ENCODE peak calls at places on chromosomes 11 and 22, in nine cellular contexts. C is hippocampal formation, U is colonic mucosa, T is neuronal stem cell, L is kidney glomerular epithelial cell, R is cerebellum, G is T47D, O is PC-3, P is AG09319. H is an unnamed sample.

GRCh38 chr11:74462631-74463030 is 4.7 kb downstream of the KCNE3 start:
- DNase-seq in C (peak), U (no peak), T (no peak), L (no peak), R (no peak), G (no peak), O (no peak), P (no peak), H (peak)

GRCh38 chr11:55942785-55943392 is 6.7 kb upstream of the OR5I1 start:
- DNase-seq in C (peak), U (no peak), T (peak), L (peak), R (no peak), G (peak), O (peak), P (no peak), H (peak)

GRCh38 chr22:11042116-11042515 is 4485.9 kb upstream of the OR11H1 start:
- DNase-seq in C (no peak), U (no peak), T (no peak), L (no peak), R (no peak), G (no peak), O (no peak), P (no peak), H (no peak)

GRCh38 chr11:66142370-66143263 is 72.5 kb downstream of the PACS1 start:
- DNase-seq in C (no peak), U (no peak), T (no peak), L (no peak), R (no peak), G (no peak), O (peak), P (no peak), H (no peak)

GRCh38 chr11:112541140-112541901 is 280.7 kb upstream of the PLET1 start:
- DNase-seq in C (no peak), U (no peak), T (no peak), L (no peak), R (no peak), G (no peak), O (no peak), P (no peak), H (no peak)

GRCh38 chr11:110818032-110818687 is 105.9 kb upstream of the ARHGAP20 start:
- DNase-seq in C (no peak), U (no peak), T (no peak), L (peak), R (no peak), G (no peak), O (peak), P (no peak), H (no peak)

GRCh38 chr11:32113200-32113599 is 22.3 kb downstream of the RCN1 start:
- DNase-seq in C (no peak), U (no peak), T (no peak), L (no peak), R (no peak), G (no peak), O (no peak), P (no peak), H (no peak)

GRCh38 chr11:128323381-128323780 is 264.0 kb downstream of the ETS1 start:
- DNase-seq in C (no peak), U (no peak), T (no peak), L (no peak), R (no peak), G (no peak), O (no peak), P (no peak), H (peak)

GRCh38 chr11:2256293-2256913 is 14.0 kb downstream of the ASCL2 start:
- DNase-seq in C (no peak), U (no peak), T (no peak), L (no peak), R (no peak), G (no peak), O (no peak), P (no peak), H (no peak)

GRCh38 chr22:31361743-31362142 is 15.6 kb upstream of the PATZ1 start:
- DNase-seq in C (no peak), U (no peak), T (no peak), L (no peak), R (no peak), G (no peak), O (no peak), P (no peak), H (no peak)

GRCh38 chr22:45096256-45096907 is 67.3 kb upstream of the NUP50 start:
- DNase-seq in C (peak), U (peak), T (peak), L (peak), R (peak), G (peak), O (peak), P (peak), H (peak)

GRCh38 chr11:16923987-16924386 is 90.2 kb downstream of the PLEKHA7 start:
- DNase-seq in C (no peak), U (peak), T (no peak), L (no peak), R (no peak), G (no peak), O (no peak), P (no peak), H (no peak)

GRCh38 chr22:45818130-45819085 is 146.8 kb downstream of the ATXN10 start:
- DNase-seq in C (peak), U (no peak), T (no peak), L (no peak), R (peak), G (no peak), O (no peak), P (no peak), H (no peak)

GRCh38 chr11:69943066-69943465 is 123.8 kb upstream of the FGF3 start:
- DNase-seq in C (no peak), U (no peak), T (no peak), L (no peak), R (no peak), G (no peak), O (peak), P (no peak), H (no peak)

GRCh38 chr11:13781153-13781552 is 112.7 kb downstream of the FAR1 start:
- DNase-seq in C (no peak), U (no peak), T (no peak), L (no peak), R (no peak), G (peak), O (peak), P (no peak), H (no peak)

GRCh38 chr11:61148016-61148640 is 13.1 kb downstream of the VPS37C start:
- DNase-seq in C (no peak), U (no peak), T (no peak), L (no peak), R (no peak), G (no peak), O (no peak), P (no peak), H (no peak)

GRCh38 chr11:103898065-103898464 is 138.4 kb upstream of the DDI1 start:
- DNase-seq in C (no peak), U (no peak), T (no peak), L (no peak), R (no peak), G (no peak), O (no peak), P (no peak), H (no peak)

GRCh38 chr11:125626381-125626950 is 1.5 kb downstream of the CHEK1 start:
- DNase-seq in C (no peak), U (no peak), T (no peak), L (peak), R (peak), G (peak), O (no peak), P (no peak), H (peak)

GRCh38 chr11:46006418-46007070 is 84.1 kb downstream of the LARGE2 start:
- DNase-seq in C (peak), U (peak), T (peak), L (peak), R (peak), G (peak), O (peak), P (peak), H (peak)

GRCh38 chr11:43427971-43428370 is 69.3 kb downstream of the TTC17 start:
- DNase-seq in C (no peak), U (no peak), T (no peak), L (no peak), R (no peak), G (no peak), O (no peak), P (no peak), H (no peak)

GRCh38 chr22:25759825-25760231 is 17.8 kb downstream of the MYO18B start:
- DNase-seq in C (no peak), U (no peak), T (no peak), L (peak), R (no peak), G (no peak), O (peak), P (peak), H (peak)

GRCh38 chr22:37394341-37394740 is 32.9 kb downstream of the ELFN2 start:
- DNase-seq in C (no peak), U (no peak), T (no peak), L (no peak), R (no peak), G (no peak), O (no peak), P (no peak), H (no peak)

GRCh38 chr11:121452609-121453150 is at the start of gene SORL1-AS1:
- DNase-seq in C (no peak), U (peak), T (no peak), L (peak), R (peak), G (peak), O (peak), P (no peak), H (no peak)

GRCh38 chr22:17957683-17958082 is 66.7 kb downstream of the MICAL3 start:
- DNase-seq in C (no peak), U (no peak), T (no peak), L (no peak), R (no peak), G (no peak), O (no peak), P (no peak), H (no peak)

GRCh38 chr11:5197538-5197937 is 2.9 kb downstream of the OR51V1 start:
- DNase-seq in C (no peak), U (no peak), T (no peak), L (no peak), R (no peak), G (no peak), O (no peak), P (no peak), H (no peak)

GRCh38 chr11:113880966-113881365 is 5.6 kb upstream of the USP28 start:
- DNase-seq in C (no peak), U (no peak), T (no peak), L (no peak), R (no peak), G (no peak), O (no peak), P (no peak), H (no peak)

GRCh38 chr22:49021097-49021925 is 806.4 kb downstream of the BRD1 start:
- DNase-seq in C (no peak), U (no peak), T (no peak), L (no peak), R (no peak), G (no peak), O (no peak), P (no peak), H (no peak)

GRCh38 chr11:128156486-128156885 is 430.9 kb downstream of the ETS1 start:
- DNase-seq in C (no peak), U (no peak), T (no peak), L (peak), R (no peak), G (no peak), O (peak), P (no peak), H (no peak)

GRCh38 chr11:112588252-112588668 is 327.6 kb upstream of the PLET1 start:
- DNase-seq in C (peak), U (peak), T (peak), L (peak), R (peak), G (peak), O (peak), P (peak), H (peak)

H was measured in Kasumi-1.